ENCODE peak calls at places on chromosomes 16 and 17, in four cellular contexts. N is uterus, F is NCI-H2081 treated with DMSO at 0.1 percent for 48 hours, X is fibroblast of mammary gland. E is an unnamed sample.

GRCh38 chr16:9012848-9013507 is 49.3 kb upstream of the USP7 start:
- DNase-seq in N (no peak), F (no peak), X (no peak), E (peak)

GRCh38 chr17:60231691-60232090 is 81.9 kb downstream of the CA4 start:
- DNase-seq in N (no peak), F (no peak), X (peak), E (no peak)

GRCh38 chr16:81729451-81729850 is 49.6 kb upstream of the PLCG2 start:
- DNase-seq in N (no peak), F (no peak), X (no peak), E (no peak)

GRCh38 chr17:21843951-21844590 is 151.7 kb downstream of the KCNJ18 start:
- DNase-seq in N (no peak), F (no peak), X (no peak), E (no peak)

GRCh38 chr16:63157818-63158217 is 1121.6 kb upstream of the CDH8 start:
- DNase-seq in N (no peak), F (no peak), X (no peak), E (no peak)

GRCh38 chr16:84507011-84507982 is 2.8 kb upstream of the MEAK7 start:
- DNase-seq in N (no peak), F (no peak), X (no peak), E (peak)

GRCh38 chr16:2028620-2029220 is 2.0 kb downstream of the NHERF2 start:
- DNase-seq in N (no peak), F (no peak), X (no peak), E (no peak)

GRCh38 chr17:6505425-6506142 is 50.8 kb downstream of the PITPNM3 start:
- DNase-seq in N (no peak), F (no peak), X (peak), E (no peak)

GRCh38 chr17:70029019-70029767 is 45.8 kb upstream of the KCNJ16 start:
- DNase-seq in N (no peak), F (no peak), X (no peak), E (no peak)